ENCODE peak calls at places on chromosomes 5 and 9, in eight cellular contexts. K, C, U, G, H, E, D and Z are unnamed samples.
A peak's percentile ranks its signal among the peaks of the same experiment; 100 is the strongest.

GRCh38 chr9:135663451-135663770 is 302 bp downstream of the LCN9 start:
- DNase-seq in G (no peak), U (no peak), K (no peak), H (no peak), E (no peak), C (no peak), D (no peak), Z (no peak)

GRCh38 chr9:85425153-85425611 is 316.6 kb downstream of the AGTPBP1 start:
- DNase-seq in E (peak; percentile 68), C (peak; percentile 40), D (peak; percentile 55), K (peak; percentile 1), G (no peak), H (peak; percentile 95), U (no peak), Z (peak; percentile 46)

GRCh38 chr9:117555964-117556629 is 141.2 kb upstream of the ASTN2 start:
- DNase-seq in H (peak; percentile 91), E (peak; percentile 81), C (peak; percentile 21), G (no peak), D (peak; percentile 78), K (peak; percentile 18), U (peak; percentile 30), Z (peak; percentile 20)

GRCh38 chr5:107564896-107565295 is 105.8 kb downstream of the EFNA5 start:
- DNase-seq in D (no peak), C (no peak), E (no peak), U (no peak), H (no peak), G (no peak), K (no peak), Z (peak; percentile 23)

GRCh38 chr5:125559296-125559695 is 812.9 kb upstream of the ZNF608 start:
- DNase-seq in C (peak; percentile 29), E (no peak), U (no peak), G (no peak), D (no peak), H (no peak), K (peak; percentile 54), Z (peak; percentile 94)

GRCh38 chr9:37904647-37905505 is 949 bp upstream of the SLC25A51 start:
- DNase-seq in H (no peak), U (no peak), D (no peak), G (peak; percentile 64), C (peak; percentile 48), E (peak; percentile 46), K (no peak), Z (peak; percentile 61)

GRCh38 chr9:20472646-20473045 is 149.7 kb downstream of the MLLT3 start:
- DNase-seq in K (no peak), U (no peak), H (no peak), E (no peak), D (no peak), G (no peak), C (no peak), Z (no peak)

GRCh38 chr5:157366741-157367684 is 93.0 kb upstream of the NIPAL4 start:
- DNase-seq in G (peak; percentile 82), E (no peak), C (peak; percentile 79), K (no peak), H (peak; percentile 71), D (no peak), U (no peak), Z (peak; percentile 81)

GRCh38 chr5:116097301-116097700 is 12.5 kb downstream of the COMMD10 start:
- DNase-seq in K (no peak), G (no peak), E (no peak), D (no peak), U (no peak), C (peak; percentile 25), H (no peak), Z (no peak)

GRCh38 chr9:100222674-100223073 is 123.6 kb downstream of the INVS start:
- DNase-seq in K (no peak), G (no peak), D (no peak), U (peak; percentile 31), C (peak; percentile 56), H (peak; percentile 43), E (no peak), Z (peak; percentile 56)

GRCh38 chr5:59746261-59746765 is 147.2 kb downstream of the PDE4D start:
- DNase-seq in U (no peak), G (peak; percentile 69), E (peak; percentile 70), D (no peak), K (no peak), H (no peak), C (peak; percentile 84), Z (peak; percentile 89)

GRCh38 chr5:112002368-112002767 is 245.4 kb upstream of the NREP start:
- DNase-seq in H (no peak), D (no peak), U (no peak), G (no peak), C (no peak), K (no peak), E (no peak), Z (no peak)

GRCh38 chr5:71924980-71925379 is 182.3 kb upstream of the MAP1B start:
- DNase-seq in U (peak; percentile 92), C (peak; percentile 68), D (no peak), G (no peak), H (no peak), K (peak; percentile 28), E (no peak), Z (peak; percentile 40)

GRCh38 chr9:116549786-116550660 is 137.1 kb upstream of the TRIM32 start:
- DNase-seq in H (no peak), E (no peak), U (no peak), C (no peak), D (no peak), K (no peak), G (no peak), Z (peak; percentile 63)

DNA sequence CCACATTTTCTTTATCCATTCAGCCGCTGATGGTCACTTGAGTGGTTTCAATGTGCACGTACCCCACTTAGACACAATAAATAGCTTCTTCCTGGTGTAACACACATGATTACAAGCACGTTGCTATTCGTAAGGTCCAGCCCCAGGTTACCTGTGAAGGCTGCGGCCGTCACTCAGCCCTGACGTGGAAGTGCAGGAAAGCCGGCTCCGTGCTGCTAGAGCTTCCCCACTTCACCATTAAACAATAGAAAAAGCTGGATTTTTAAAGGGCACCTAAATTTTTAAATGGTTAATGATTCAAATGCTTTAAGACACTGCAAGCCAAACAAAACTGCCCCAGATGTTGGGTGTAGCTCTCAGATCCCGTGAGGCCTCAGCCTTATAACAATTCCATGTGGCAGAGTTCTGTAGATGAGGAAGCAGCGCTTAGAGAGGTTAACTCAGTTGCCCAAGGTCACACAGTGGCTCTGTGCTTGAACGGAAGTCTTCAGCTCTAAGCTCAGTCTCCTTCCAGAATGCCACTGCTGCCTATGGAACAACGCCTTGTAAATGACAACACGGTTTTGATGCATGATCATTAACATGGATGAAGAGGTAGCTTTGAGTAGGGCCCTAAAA is 125.7 kb downstream of the COL23A1 start:
- DNase-seq in E (no peak), H (no peak), K (no peak), C (no peak), G (no peak), U (no peak), D (peak; percentile 10), Z (no peak)
- H3K4me3 ChIP-seq in E (no peak overlapping the region), H (no peak overlapping the region), K (no peak overlapping the region), C (no peak overlapping the region), G (no peak overlapping the region), U (no peak overlapping the region), D (no peak overlapping the region), Z (no peak overlapping the region)

GRCh38 chr5:154575869-154576806 is 98.1 kb upstream of the HAND1 start:
- DNase-seq in E (peak; percentile 37), G (no peak), D (no peak), K (no peak), U (peak; percentile 22), C (no peak), H (peak; percentile 35), Z (no peak)
- TF ChIP-seq CTCF in E (no peak), G (no peak), D (no peak), K (no peak), U (peak; percentile 72), C (no peak), H (peak; percentile 55), Z (peak; percentile 5)

GRCh38 chr9:126501383-126502331 is 112.1 kb upstream of the LMX1B start:
- DNase-seq in U (no peak), E (no peak), K (no peak), C (no peak), D (no peak), H (no peak), G (peak; percentile 42), Z (no peak)

GRCh38 chr9:126498331-126498730 is 115.4 kb upstream of the LMX1B start:
- DNase-seq in D (no peak), E (no peak), U (no peak), K (no peak), G (peak; percentile 61), C (no peak), H (no peak), Z (no peak)

GRCh38 chr9:126499005-126499910 is 114.5 kb upstream of the LMX1B start:
- DNase-seq in E (peak; percentile 77), K (no peak), C (peak; percentile 11), G (peak; percentile 60), D (peak; percentile 56), U (no peak), H (peak; percentile 68), Z (peak; percentile 15)

GRCh38 chr9:126500600-126501382 is 112.9 kb upstream of the LMX1B start:
- DNase-seq in E (peak; percentile 91), H (peak; percentile 94), G (peak; percentile 89), C (peak; percentile 61), K (peak; percentile 50), U (peak; percentile 28), D (peak; percentile 81), Z (peak; percentile 61)

DNA sequence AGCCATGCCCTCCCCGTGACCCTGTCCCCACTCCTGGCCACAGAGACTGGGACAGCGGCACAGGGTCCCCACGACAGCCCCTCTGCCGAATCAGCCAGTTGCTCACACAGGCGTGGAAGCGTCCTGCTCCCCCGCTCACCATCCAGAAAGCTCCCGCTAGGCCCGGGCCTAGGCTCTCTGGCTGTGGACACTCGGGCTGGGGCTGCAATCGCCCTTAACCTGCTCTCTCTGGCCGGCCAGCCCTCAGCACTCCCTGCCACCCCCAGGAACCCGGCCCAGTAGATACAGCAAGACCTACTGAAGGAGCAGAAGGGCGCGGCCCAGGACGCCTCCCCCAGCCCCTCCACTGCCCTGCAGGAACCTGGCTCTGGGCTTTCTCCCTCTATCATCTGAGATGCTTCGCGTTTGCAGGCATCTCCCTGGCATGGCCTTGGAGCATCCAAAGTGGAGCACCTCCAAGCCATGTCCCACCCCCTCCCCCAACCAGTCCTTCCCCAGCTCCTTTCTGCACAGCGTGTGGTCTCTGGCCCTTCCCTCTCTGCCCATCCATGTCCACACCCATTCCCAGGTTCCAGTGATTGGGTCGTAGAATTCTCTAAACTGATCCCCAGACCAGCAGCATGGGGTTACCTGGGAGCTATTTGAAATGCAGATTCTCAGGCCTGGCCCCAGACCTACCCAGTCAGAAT is 113.7 kb upstream of the LMX1B start:
- DNase-seq in U (no peak), D (no peak), E (no peak), C (no peak), G (peak; percentile 69), K (no peak), H (peak; percentile 58), Z (no peak)
- H3K4me3 ChIP-seq in U (peak overlapping the region; percentile 37), D (peak overlapping the region; percentile 51), E (peak overlapping the region; percentile 65), C (no peak overlapping the region), G (peak overlapping the region; percentile 52), K (peak overlapping the region; percentile 37), H (peak overlapping the region; percentile 66), Z (no peak overlapping the region)

DNA sequence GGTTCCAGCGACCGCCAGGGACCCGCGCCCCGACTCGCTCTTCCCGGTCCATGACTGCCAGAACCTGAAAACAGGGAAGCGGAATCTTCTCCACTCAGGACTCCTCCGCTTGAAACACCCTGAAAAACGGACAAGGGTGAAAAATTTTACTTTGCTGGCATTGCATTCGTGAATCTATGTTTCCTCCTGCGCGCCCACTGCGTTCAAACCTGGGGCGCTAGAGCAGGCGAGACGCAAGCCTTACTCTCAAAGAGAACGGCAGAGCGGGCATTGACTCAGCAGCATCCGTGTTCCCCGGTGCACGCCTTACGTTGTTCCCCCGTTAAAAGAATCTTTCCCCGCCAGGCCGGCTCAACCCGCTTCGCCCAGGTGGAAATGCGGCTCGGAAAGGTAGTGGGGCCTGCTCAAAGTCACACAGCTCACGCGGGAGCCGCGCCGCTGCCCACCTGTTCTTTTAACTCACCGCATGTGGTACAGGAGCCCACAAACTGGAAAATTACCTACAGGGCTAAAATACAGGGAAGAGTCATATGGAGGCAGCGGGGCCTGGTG is 999 bp upstream of the DRD1 start:
- DNase-seq in D (no peak), C (no peak), K (no peak), U (no peak), E (no peak), H (peak; percentile 64), G (no peak), Z (no peak)
- TF ChIP-seq CTCF in D (no peak), C (no peak), K (no peak), U (no peak), E (no peak), H (no peak), G (no peak), Z (no peak)